ENCODE peak calls at places on chromosomes 11 and 22, in eight cellular contexts. Z is stimulated activated CD8-positive, alpha-beta memory T cell treated with anti-CD3 and anti-CD28 coated beads, Interleukin-4, amount 100 ng/mL, for 1 hour; M is aorta; S is left colon; A is NCI-H345; H is CD8-positive, alpha-beta memory T cell; B is neural progenitor cell; W is activated CD4-positive, alpha-beta T cell treated with anti-CD3 and anti-CD28 coated beads, Interleukin-2, amount 50 U/mL, for 48 hours. X is an unnamed sample.

GRCh38 chr22:27100323-27100722 is 442.9 kb downstream of the MIAT start:
- DNase-seq in Z (no peak), M (no peak), S (no peak), A (no peak), H (no peak), B (no peak), W (no peak), X (no peak)

GRCh38 chr22:23875801-23876200 is 18.1 kb downstream of the SLC2A11 start:
- DNase-seq in Z (no peak), M (no peak), S (no peak), A (no peak), H (no peak), B (no peak), W (no peak), X (no peak)

GRCh38 chr22:49733631-49734030 is 94.0 kb downstream of the BRD1 start:
- DNase-seq in Z (no peak), M (no peak), S (no peak), A (no peak), H (no peak), B (no peak), W (no peak), X (no peak)

GRCh38 chr22:39680486-39680885 is 109.9 kb downstream of the CACNA1I start:
- DNase-seq in Z (no peak), M (no peak), S (no peak), A (no peak), H (no peak), B (no peak), W (no peak), X (no peak)

GRCh38 chr22:49785841-49786451 is 41.7 kb downstream of the BRD1 start:
- DNase-seq in Z (no peak), M (peak), S (no peak), A (no peak), H (no peak), B (no peak), W (no peak), X (no peak)

GRCh38 chr22:25126510-25126909 is 73.1 kb upstream of the CRYBB3 start:
- DNase-seq in Z (no peak), M (no peak), S (no peak), A (no peak), H (no peak), B (no peak), W (no peak), X (no peak)

GRCh38 chr11:7604331-7604973 is 68.8 kb downstream of the CYB5R2 start:
- DNase-seq in Z (no peak), M (no peak), S (peak), A (no peak), H (no peak), B (no peak), W (no peak), X (peak)

GRCh38 chr11:27571151-27571840 is 64.7 kb upstream of the LIN7C start:
- DNase-seq in Z (no peak), M (no peak), S (no peak), A (no peak), H (no peak), B (no peak), W (no peak), X (no peak)

GRCh38 chr22:28171135-28171534 is 252.1 kb upstream of the PITPNB start:
- DNase-seq in Z (no peak), M (no peak), S (no peak), A (no peak), H (no peak), B (peak), W (no peak), X (no peak)

GRCh38 chr11:27497284-27497866 is 9.2 kb downstream of the LIN7C start:
- DNase-seq in Z (no peak), M (no peak), S (no peak), A (peak), H (no peak), B (no peak), W (no peak), X (no peak)

GRCh38 chr22:17912942-17913704 is 111.2 kb downstream of the MICAL3 start:
- DNase-seq in Z (no peak), M (no peak), S (no peak), A (peak), H (no peak), B (no peak), W (no peak), X (peak)

GRCh38 chr22:45163074-45163416 is 680 bp upstream of the NUP50 start:
- DNase-seq in Z (no peak), M (no peak), S (no peak), A (peak), H (no peak), B (peak), W (no peak), X (peak)

GRCh38 chr22:23036684-23037428 is 33.5 kb upstream of the GNAZ start:
- DNase-seq in Z (no peak), M (no peak), S (no peak), A (no peak), H (no peak), B (no peak), W (no peak), X (no peak)

GRCh38 chr11:128465531-128465930 is 121.8 kb downstream of the ETS1 start:
- DNase-seq in Z (no peak), M (no peak), S (no peak), A (no peak), H (no peak), B (no peak), W (peak), X (no peak)

GRCh38 chr11:61489833-61490585 is 18.5 kb upstream of the LRRC10B start:
- DNase-seq in Z (no peak), M (peak), S (no peak), A (no peak), H (no peak), B (peak), W (no peak), X (peak)

GRCh38 chr11:19344661-19345518 is 104.1 kb upstream of the E2F8 start:
- DNase-seq in Z (no peak), M (peak), S (peak), A (peak), H (no peak), B (peak), W (no peak), X (peak)

GRCh38 chr11:68039526-68040086 is 781 bp downstream of the TCIRG1 start:
- DNase-seq in Z (no peak), M (no peak), S (peak), A (no peak), H (no peak), B (no peak), W (peak), X (no peak)

GRCh38 chr11:84969103-84969502 is 658.0 kb downstream of the DLG2 start:
- DNase-seq in Z (no peak), M (no peak), S (no peak), A (no peak), H (no peak), B (peak), W (no peak), X (peak)

GRCh38 chr11:70862093-70862492 is 390.3 kb downstream of the SHANK2 start:
- DNase-seq in Z (no peak), M (no peak), S (no peak), A (peak), H (no peak), B (peak), W (no peak), X (no peak)

GRCh38 chr22:39122772-39123470 is 25.9 kb downstream of the APOBEC3H start:
- DNase-seq in Z (no peak), M (no peak), S (no peak), A (no peak), H (no peak), B (no peak), W (no peak), X (no peak)

GRCh38 chr22:32848226-32848625 is 46.7 kb downstream of the TIMP3 start:
- DNase-seq in Z (no peak), M (no peak), S (no peak), A (no peak), H (no peak), B (no peak), W (no peak), X (no peak)

GRCh38 chr22:47476226-47476625 is 713.8 kb downstream of the TBC1D22A start:
- DNase-seq in Z (no peak), M (no peak), S (no peak), A (no peak), H (no peak), B (no peak), W (no peak), X (no peak)

X was measured in nephron progenitor cell.